ENCODE peak calls at places on chromosomes 2 and 18, in seven cellular contexts. K is activated effector memory CD4-positive, alpha-beta T cell treated with anti-CD3 and anti-CD28 coated beads, Interleukin-2, amount 50 U/mL, for 16 hours; W is D341Med; C is tibial nerve; J is stimulated activated CD8-positive, alpha-beta memory T cell treated with anti-CD3 and anti-CD28 coated beads, Interleukin-2, amount 100 ng/mL, for 48 hours; M is nephron progenitor cell; B is ureter. D is an unnamed sample.

GRCh38 chr2:68236080-68236734 is 16.1 kb downstream of the PPP3R1 start:
- DNase-seq in C (no peak), J (no peak), B (no peak), W (no peak), K (no peak), M (no peak), D (no peak)

GRCh38 chr2:92073036-92073814 is 2798.0 kb upstream of the TEKT4 start:
- DNase-seq in K (peak; percentile 36), C (no peak), W (peak; percentile 1), B (no peak), J (no peak), M (no peak), D (peak; percentile 37)

GRCh38 chr2:25341031-25341727 is 546 bp downstream of the DNMT3A start:
- DNase-seq in M (peak; percentile 50), K (peak; percentile 75), B (no peak), W (peak; percentile 78), C (no peak), J (no peak), D (peak; percentile 61)

GRCh38 chr2:57855207-57855606 is 191.4 kb upstream of the VRK2 start:
- DNase-seq in B (no peak), W (no peak), K (no peak), J (no peak), M (no peak), C (no peak), D (no peak)

GRCh38 chr2:184769038-184769437 is 170.7 kb downstream of the ZNF804A start:
- DNase-seq in W (no peak), J (no peak), C (no peak), M (no peak), B (no peak), K (no peak), D (no peak)

GRCh38 chr2:46690825-46691224 is 211.5 kb downstream of the TMEM247 start:
- DNase-seq in K (no peak), W (no peak), B (no peak), M (no peak), J (no peak), C (no peak), D (no peak)

GRCh38 chr2:45885111-45885685 is 233.7 kb downstream of the PRKCE start:
- DNase-seq in M (no peak), J (no peak), K (no peak), B (no peak), W (no peak), C (no peak), D (no peak)

GRCh38 chr2:210768329-210768910 is 212.0 kb downstream of the CPS1 start:
- DNase-seq in M (no peak), C (no peak), J (no peak), W (no peak), B (no peak), K (no peak), D (no peak)

GRCh38 chr2:115560671-115561070 is 1118.2 kb downstream of the DPP10 start:
- DNase-seq in K (no peak), W (no peak), J (no peak), B (no peak), C (no peak), M (no peak), D (no peak)

GRCh38 chr2:150266931-150267330 is 220.5 kb downstream of the RND3 start:
- DNase-seq in B (no peak), J (no peak), W (no peak), K (no peak), M (no peak), C (no peak), D (no peak)

GRCh38 chr2:120939595-120940318 is 204.1 kb downstream of the GLI2 start:
- DNase-seq in J (no peak), B (no peak), C (no peak), K (no peak), M (no peak), W (no peak), D (no peak)

GRCh38 chr18:56662502-56662901 is 11.3 kb downstream of the WDR7 start:
- DNase-seq in C (no peak), J (no peak), K (no peak), W (no peak), M (no peak), B (no peak), D (no peak)

GRCh38 chr2:48105848-48106247 is 199.6 kb upstream of the FBXO11 start:
- DNase-seq in J (no peak), C (no peak), K (no peak), B (no peak), M (no peak), W (no peak), D (no peak)

GRCh38 chr2:43311276-43311675 is 84.9 kb upstream of the ZFP36L2 start:
- DNase-seq in J (no peak), M (no peak), B (no peak), W (no peak), C (no peak), K (no peak), D (no peak)

GRCh38 chr2:240602266-240603050 is 15.9 kb downstream of the CAPN10 start:
- DNase-seq in K (peak; percentile 53), W (no peak), C (no peak), M (no peak), J (no peak), B (no peak), D (peak; percentile 60)

GRCh38 chr2:85037622-85038021 is 66.7 kb downstream of the KCMF1 start:
- DNase-seq in B (no peak), C (no peak), J (no peak), M (no peak), W (no peak), K (no peak), D (no peak)

GRCh38 chr2:27021253-27021801 is 11.4 kb upstream of the TMEM214 start:
- DNase-seq in J (no peak), W (no peak), C (no peak), M (no peak), B (no peak), K (no peak), D (no peak)

GRCh38 chr2:48092846-48093498 is 186.7 kb upstream of the FBXO11 start:
- DNase-seq in W (no peak), J (no peak), M (no peak), C (no peak), K (no peak), B (no peak), D (no peak)

GRCh38 chr2:224400886-224401632 is 848 bp downstream of the FAM124B start:
- DNase-seq in C (no peak), B (no peak), W (no peak), J (no peak), K (no peak), M (no peak), D (no peak)

GRCh38 chr2:43265006-43265770 is 38.8 kb upstream of the ZFP36L2 start:
- DNase-seq in W (no peak), B (no peak), M (no peak), J (no peak), K (no peak), C (no peak), D (peak; percentile 83)

GRCh38 chr18:79607361-79607930 is 72.2 kb upstream of the CTDP1 start:
- DNase-seq in M (no peak), J (no peak), K (peak; percentile 48), W (no peak), C (no peak), B (no peak), D (no peak)

GRCh38 chr2:103008586-103008985 is 246.8 kb downstream of the TMEM182 start:
- DNase-seq in B (no peak), M (peak; percentile 8), J (no peak), C (no peak), K (no peak), W (peak; percentile 20), D (no peak)

GRCh38 chr18:76446321-76446720 is 48.7 kb downstream of the ZNF516 start:
- DNase-seq in J (no peak), C (no peak), M (no peak), K (peak; percentile 50), B (peak; percentile 36), W (peak; percentile 43), D (no peak)

GRCh38 chr2:45554073-45554742 is 56.9 kb downstream of the SRBD1 start:
- DNase-seq in M (no peak), C (no peak), J (no peak), K (no peak), B (no peak), W (no peak), D (no peak)

GRCh38 chr2:236176417-236176816 is 8.2 kb upstream of the GBX2 start:
- DNase-seq in J (no peak), K (no peak), M (no peak), W (peak; percentile 72), C (no peak), B (no peak), D (no peak)

GRCh38 chr2:71778514-71779305 is 325.3 kb downstream of the DYSF start:
- DNase-seq in W (no peak), M (no peak), C (no peak), J (no peak), B (no peak), K (peak; percentile 13), D (no peak)

GRCh38 chr18:31685097-31686082 is 1.0 kb upstream of the B4GALT6 start:
- DNase-seq in J (peak; percentile 29), B (peak; percentile 67), W (peak; percentile 96), K (peak; percentile 75), M (peak; percentile 86), C (no peak), D (no peak)

GRCh38 chr2:178280261-178280852 is 86.0 kb downstream of the OSBPL6 start:
- DNase-seq in K (no peak), J (no peak), M (peak; percentile 15), B (peak; percentile 51), W (peak; percentile 45), C (peak; percentile 87), D (no peak)

GRCh38 chr2:43818761-43819160 is 19.9 kb downstream of the ABCG5 start:
- DNase-seq in W (no peak), B (peak; percentile 62), M (no peak), C (peak; percentile 27), J (peak; percentile 5), K (no peak), D (peak; percentile 62)

GRCh38 chr2:236745420-236746210 is 176.0 kb downstream of the ACKR3 start:
- DNase-seq in J (no peak), M (no peak), B (peak; percentile 76), K (no peak), C (no peak), W (peak; percentile 81), D (peak; percentile 49)

GRCh38 chr2:31937741-31938140 is 73.1 kb downstream of the MEMO1 start:
- DNase-seq in M (no peak), K (no peak), B (no peak), J (no peak), W (no peak), C (no peak), D (no peak)

D was measured in tibial artery.